ENCODE peak calls at places on chromosome 7, in eight cellular contexts. One of them, this sample, is unnamed. For H3K9me3 and H3K27me3, the result is how much of the 10 kb centered on the place peaks cover.

GRCh38 chr7:96314402-96315108 is 7.3 kb downstream of the SLC25A13 start:
- DNase-seq in mammary epithelial cell: peak
- DNase-seq in upper lobe of right lung: no peak
- DNase-seq in BE2C: no peak
- DNase-seq in cardiac muscle cell: no peak
- DNase-seq in right lobe of liver: no peak
- DNase-seq in transverse colon: no peak
- DNase-seq in fibroblast of lung: peak
- DNase-seq in this sample: no peak

GRCh38 chr7:54015251-54015650 is 526.9 kb upstream of the VSTM2A start:
- DNase-seq in mammary epithelial cell: peak
- DNase-seq in upper lobe of right lung: no peak
- DNase-seq in BE2C: no peak
- DNase-seq in cardiac muscle cell: no peak
- DNase-seq in right lobe of liver: no peak
- DNase-seq in transverse colon: no peak
- DNase-seq in fibroblast of lung: no peak
- DNase-seq in this sample: no peak

GRCh38 chr7:93877742-93878141 is 12.8 kb downstream of the TFPI2 start:
- DNase-seq in mammary epithelial cell: no peak
- DNase-seq in upper lobe of right lung: no peak
- DNase-seq in BE2C: no peak
- DNase-seq in cardiac muscle cell: no peak
- DNase-seq in right lobe of liver: no peak
- DNase-seq in transverse colon: no peak
- DNase-seq in fibroblast of lung: no peak
- DNase-seq in this sample: no peak

GRCh38 chr7:135795846-135796570 is 47.4 kb upstream of the FAM180A start:
- DNase-seq in mammary epithelial cell: peak
- DNase-seq in upper lobe of right lung: no peak
- DNase-seq in BE2C: no peak
- DNase-seq in cardiac muscle cell: no peak
- DNase-seq in right lobe of liver: no peak
- DNase-seq in transverse colon: no peak
- DNase-seq in fibroblast of lung: no peak
- DNase-seq in this sample: no peak

GRCh38 chr7:136087881-136088280 is 110.7 kb upstream of the MTPN start:
- DNase-seq in mammary epithelial cell: no peak
- DNase-seq in upper lobe of right lung: no peak
- DNase-seq in BE2C: no peak
- DNase-seq in cardiac muscle cell: no peak
- DNase-seq in right lobe of liver: no peak
- DNase-seq in transverse colon: no peak
- DNase-seq in fibroblast of lung: no peak
- DNase-seq in this sample: no peak

GRCh38 chr7:156650042-156650441 is 9.5 kb downstream of the RNF32 start:
- DNase-seq in mammary epithelial cell: no peak
- DNase-seq in upper lobe of right lung: no peak
- DNase-seq in BE2C: peak
- DNase-seq in cardiac muscle cell: no peak
- DNase-seq in right lobe of liver: peak
- DNase-seq in transverse colon: peak
- DNase-seq in fibroblast of lung: no peak
- DNase-seq in this sample: peak

GRCh38 chr7:20331231-20331880 is 656 bp downstream of the ITGB8 start:
- DNase-seq in mammary epithelial cell: no peak
- DNase-seq in upper lobe of right lung: peak
- DNase-seq in BE2C: peak
- DNase-seq in cardiac muscle cell: peak
- DNase-seq in right lobe of liver: peak
- DNase-seq in transverse colon: peak
- DNase-seq in fibroblast of lung: peak
- DNase-seq in this sample: peak

GRCh38 chr7:25750738-25751529 is 401.1 kb upstream of the NFE2L3 start:
- DNase-seq in mammary epithelial cell: no peak
- DNase-seq in upper lobe of right lung: no peak
- DNase-seq in BE2C: no peak
- DNase-seq in cardiac muscle cell: no peak
- DNase-seq in right lobe of liver: no peak
- DNase-seq in transverse colon: no peak
- DNase-seq in fibroblast of lung: no peak
- DNase-seq in this sample: no peak

GRCh38 chr7:115676080-115676479 is 354.5 kb downstream of the TFEC start:
- DNase-seq in mammary epithelial cell: peak
- DNase-seq in upper lobe of right lung: no peak
- DNase-seq in BE2C: peak
- DNase-seq in cardiac muscle cell: no peak
- DNase-seq in right lobe of liver: peak
- DNase-seq in transverse colon: peak
- DNase-seq in fibroblast of lung: peak
- DNase-seq in this sample: no peak

GRCh38 chr7:33757563-33758165 is 147.7 kb upstream of the BMPER start:
- DNase-seq in mammary epithelial cell: peak
- DNase-seq in upper lobe of right lung: no peak
- DNase-seq in BE2C: peak
- DNase-seq in cardiac muscle cell: peak
- DNase-seq in right lobe of liver: no peak
- DNase-seq in transverse colon: no peak
- DNase-seq in fibroblast of lung: peak
- DNase-seq in this sample: no peak

GRCh38 chr7:131034166-131034881 is 293.4 kb upstream of the MKLN1 start:
- DNase-seq in mammary epithelial cell: no peak
- DNase-seq in upper lobe of right lung: no peak
- DNase-seq in BE2C: no peak
- DNase-seq in cardiac muscle cell: no peak
- DNase-seq in right lobe of liver: no peak
- DNase-seq in transverse colon: no peak
- DNase-seq in fibroblast of lung: no peak
- DNase-seq in this sample: no peak

GRCh38 chr7:95509199-95509598 is 23.5 kb downstream of the ASB4 start:
- DNase-seq in mammary epithelial cell: peak
- DNase-seq in upper lobe of right lung: no peak
- DNase-seq in BE2C: peak
- DNase-seq in cardiac muscle cell: peak
- DNase-seq in right lobe of liver: no peak
- DNase-seq in transverse colon: no peak
- DNase-seq in fibroblast of lung: peak
- DNase-seq in this sample: no peak

GRCh38 chr7:107600816-107601215 is 20.8 kb downstream of the BCAP29 start:
- DNase-seq in mammary epithelial cell: no peak
- DNase-seq in upper lobe of right lung: no peak
- DNase-seq in BE2C: no peak
- DNase-seq in cardiac muscle cell: no peak
- DNase-seq in right lobe of liver: no peak
- DNase-seq in transverse colon: no peak
- DNase-seq in fibroblast of lung: no peak
- DNase-seq in this sample: no peak

GRCh38 chr7:107610353-107610752 is 30.3 kb downstream of the BCAP29 start:
- DNase-seq in mammary epithelial cell: no peak
- DNase-seq in upper lobe of right lung: no peak
- DNase-seq in BE2C: no peak
- DNase-seq in cardiac muscle cell: no peak
- DNase-seq in right lobe of liver: no peak
- DNase-seq in transverse colon: no peak
- DNase-seq in fibroblast of lung: peak
- DNase-seq in this sample: no peak

GRCh38 chr7:107609861-107610260 is 29.8 kb downstream of the BCAP29 start:
- DNase-seq in mammary epithelial cell: no peak
- DNase-seq in upper lobe of right lung: no peak
- DNase-seq in BE2C: peak
- DNase-seq in cardiac muscle cell: no peak
- DNase-seq in right lobe of liver: no peak
- DNase-seq in transverse colon: no peak
- DNase-seq in fibroblast of lung: peak
- DNase-seq in this sample: no peak

GRCh38 chr7:107605223-107605815 is 25.3 kb downstream of the BCAP29 start:
- DNase-seq in mammary epithelial cell: no peak
- DNase-seq in upper lobe of right lung: no peak
- DNase-seq in BE2C: no peak
- DNase-seq in cardiac muscle cell: no peak
- DNase-seq in right lobe of liver: no peak
- DNase-seq in transverse colon: no peak
- DNase-seq in fibroblast of lung: no peak
- DNase-seq in this sample: no peak

GRCh38 chr7:107606303-107606702 is 26.3 kb downstream of the BCAP29 start:
- DNase-seq in mammary epithelial cell: peak
- DNase-seq in upper lobe of right lung: no peak
- DNase-seq in BE2C: no peak
- DNase-seq in cardiac muscle cell: no peak
- DNase-seq in right lobe of liver: no peak
- DNase-seq in transverse colon: no peak
- DNase-seq in fibroblast of lung: no peak
- DNase-seq in this sample: no peak
- H3K9me3 ChIP-seq in mammary epithelial cell: under half
- H3K9me3 ChIP-seq in upper lobe of right lung: under half
- H3K9me3 ChIP-seq in BE2C: under half
- H3K9me3 ChIP-seq in cardiac muscle cell: under half
- H3K9me3 ChIP-seq in right lobe of liver: under half
- H3K9me3 ChIP-seq in transverse colon: under half
- H3K9me3 ChIP-seq in fibroblast of lung: under half
- H3K9me3 ChIP-seq in this sample: under half

GRCh38 chr7:138967159-138967558 is 14.0 kb downstream of the KIAA1549 start:
- DNase-seq in mammary epithelial cell: no peak
- DNase-seq in upper lobe of right lung: no peak
- DNase-seq in BE2C: no peak
- DNase-seq in cardiac muscle cell: no peak
- DNase-seq in right lobe of liver: no peak
- DNase-seq in transverse colon: no peak
- DNase-seq in fibroblast of lung: no peak
- DNase-seq in this sample: no peak

GRCh38 chr7:138962561-138963270 is 18.5 kb downstream of the KIAA1549 start:
- DNase-seq in mammary epithelial cell: no peak
- DNase-seq in upper lobe of right lung: no peak
- DNase-seq in BE2C: no peak
- DNase-seq in cardiac muscle cell: no peak
- DNase-seq in right lobe of liver: no peak
- DNase-seq in transverse colon: no peak
- DNase-seq in fibroblast of lung: no peak
- DNase-seq in this sample: no peak

GRCh38 chr7:138961159-138961558 is 20.0 kb downstream of the KIAA1549 start:
- DNase-seq in mammary epithelial cell: no peak
- DNase-seq in upper lobe of right lung: no peak
- DNase-seq in BE2C: no peak
- DNase-seq in cardiac muscle cell: no peak
- DNase-seq in right lobe of liver: no peak
- DNase-seq in transverse colon: peak
- DNase-seq in fibroblast of lung: no peak
- DNase-seq in this sample: peak

GRCh38 chr7:138964838-138965436 is 16.3 kb downstream of the KIAA1549 start:
- DNase-seq in mammary epithelial cell: no peak
- DNase-seq in upper lobe of right lung: no peak
- DNase-seq in BE2C: no peak
- DNase-seq in cardiac muscle cell: no peak
- DNase-seq in right lobe of liver: no peak
- DNase-seq in transverse colon: no peak
- DNase-seq in fibroblast of lung: no peak
- DNase-seq in this sample: no peak

GRCh38 chr7:138963675-138964074 is 17.5 kb downstream of the KIAA1549 start:
- DNase-seq in mammary epithelial cell: no peak
- DNase-seq in upper lobe of right lung: no peak
- DNase-seq in BE2C: no peak
- DNase-seq in cardiac muscle cell: no peak
- DNase-seq in right lobe of liver: no peak
- DNase-seq in transverse colon: no peak
- DNase-seq in fibroblast of lung: no peak
- DNase-seq in this sample: no peak
- H3K27me3 ChIP-seq in mammary epithelial cell: under half
- H3K27me3 ChIP-seq in upper lobe of right lung: under half
- H3K27me3 ChIP-seq in BE2C: under half
- H3K27me3 ChIP-seq in cardiac muscle cell: under half
- H3K27me3 ChIP-seq in right lobe of liver: under half
- H3K27me3 ChIP-seq in transverse colon: under half
- H3K27me3 ChIP-seq in fibroblast of lung: under half
- H3K27me3 ChIP-seq in this sample: under half

GRCh38 chr7:1559626-1560590 is 3.9 kb upstream of the TMEM184A start:
- DNase-seq in mammary epithelial cell: peak
- DNase-seq in upper lobe of right lung: no peak
- DNase-seq in BE2C: peak
- DNase-seq in cardiac muscle cell: no peak
- DNase-seq in right lobe of liver: no peak
- DNase-seq in transverse colon: no peak
- DNase-seq in fibroblast of lung: no peak
- DNase-seq in this sample: peak

GRCh38 chr7:1557006-1557405 is 1.0 kb upstream of the TMEM184A start:
- DNase-seq in mammary epithelial cell: no peak
- DNase-seq in upper lobe of right lung: no peak
- DNase-seq in BE2C: no peak
- DNase-seq in cardiac muscle cell: no peak
- DNase-seq in right lobe of liver: no peak
- DNase-seq in transverse colon: no peak
- DNase-seq in fibroblast of lung: no peak
- DNase-seq in this sample: peak

GRCh38 chr7:1558841-1559625 is 3.0 kb upstream of the TMEM184A start:
- DNase-seq in mammary epithelial cell: no peak
- DNase-seq in upper lobe of right lung: peak
- DNase-seq in BE2C: peak
- DNase-seq in cardiac muscle cell: no peak
- DNase-seq in right lobe of liver: no peak
- DNase-seq in transverse colon: peak
- DNase-seq in fibroblast of lung: no peak
- DNase-seq in this sample: peak

GRCh38 chr7:1557771-1558170 is 1.8 kb upstream of the TMEM184A start:
- DNase-seq in mammary epithelial cell: no peak
- DNase-seq in upper lobe of right lung: no peak
- DNase-seq in BE2C: peak
- DNase-seq in cardiac muscle cell: no peak
- DNase-seq in right lobe of liver: peak
- DNase-seq in transverse colon: no peak
- DNase-seq in fibroblast of lung: no peak
- DNase-seq in this sample: peak

DNA sequence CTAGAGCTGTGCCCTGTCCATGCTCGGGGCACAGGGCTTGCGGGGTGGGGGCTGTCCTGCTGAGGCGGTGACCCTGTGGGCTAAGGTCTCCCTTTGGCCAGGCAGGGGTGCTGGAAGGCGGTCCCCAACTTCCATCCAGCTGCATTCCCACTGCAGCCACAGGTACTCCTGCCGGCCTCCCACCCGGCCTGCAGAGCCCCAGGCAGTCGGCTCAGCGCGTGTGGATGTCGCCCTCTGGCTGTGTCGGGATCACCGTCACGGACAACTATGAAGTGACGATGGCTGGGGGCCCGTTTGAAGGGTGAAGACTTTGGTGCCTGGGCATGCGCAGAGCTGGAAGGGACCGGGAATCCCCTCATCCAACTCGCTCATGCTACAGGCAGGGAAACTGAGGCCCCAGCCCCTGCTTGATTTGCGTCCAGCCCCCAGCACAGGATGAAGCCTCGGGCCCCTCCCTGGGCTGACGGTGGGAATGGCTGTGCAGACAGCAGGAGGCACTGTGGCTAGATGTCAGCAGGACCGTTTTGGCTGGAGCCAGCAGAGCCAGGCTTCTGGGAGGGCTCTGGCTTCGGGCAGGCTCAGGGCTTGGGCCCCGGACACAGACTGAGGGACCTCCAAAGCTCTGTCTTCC is 2.3 kb upstream of the TMEM184A start:
- DNase-seq in mammary epithelial cell: no peak
- DNase-seq in upper lobe of right lung: no peak
- DNase-seq in BE2C: peak
- DNase-seq in cardiac muscle cell: peak
- DNase-seq in right lobe of liver: peak
- DNase-seq in transverse colon: no peak
- DNase-seq in fibroblast of lung: no peak
- DNase-seq in this sample: peak
- TF ChIP-seq CTCF in mammary epithelial cell: no peak
- TF ChIP-seq CTCF in upper lobe of right lung: no peak
- TF ChIP-seq CTCF in BE2C: peak
- TF ChIP-seq CTCF in cardiac muscle cell: no peak
- TF ChIP-seq CTCF in right lobe of liver: peak
- TF ChIP-seq CTCF in transverse colon: no peak
- TF ChIP-seq CTCF in fibroblast of lung: no peak
- TF ChIP-seq CTCF in this sample: no peak

GRCh38 chr7:1520574-1521234 is 9.8 kb upstream of the MAFK start:
- DNase-seq in mammary epithelial cell: no peak
- DNase-seq in upper lobe of right lung: no peak
- DNase-seq in BE2C: no peak
- DNase-seq in cardiac muscle cell: no peak
- DNase-seq in right lobe of liver: peak
- DNase-seq in transverse colon: no peak
- DNase-seq in fibroblast of lung: peak
- DNase-seq in this sample: no peak
- H3K9me3 ChIP-seq in mammary epithelial cell: under half
- H3K9me3 ChIP-seq in upper lobe of right lung: under half
- H3K9me3 ChIP-seq in BE2C: under half
- H3K9me3 ChIP-seq in cardiac muscle cell: under half
- H3K9me3 ChIP-seq in right lobe of liver: under half
- H3K9me3 ChIP-seq in transverse colon: under half
- H3K9me3 ChIP-seq in fibroblast of lung: under half
- H3K9me3 ChIP-seq in this sample: under half

This sample was measured in pancreas.